ENCODE peak calls at places on chromosome 2, in six cellular contexts. N is K562, Z is PC-3, S is NB4, H is foreskin fibroblast, B is AG10803. R is an unnamed sample.

GRCh38 chr2:174985624-174986023 is 19.6 kb downstream of the CHN1 start:
- DNase-seq in N (no peak), Z (peak; percentile 41), S (peak; percentile 20), H (no peak), B (peak; percentile 60), R (no peak)

GRCh38 chr2:54060000-54060399 is 55.4 kb upstream of the ACYP2 start:
- DNase-seq in N (no peak), Z (no peak), S (no peak), H (no peak), B (no peak), R (no peak)

GRCh38 chr2:2269989-2270562 is 61.0 kb downstream of the MYT1L start:
- DNase-seq in N (no peak), Z (no peak), S (no peak), H (no peak), B (peak; percentile 12), R (no peak)

GRCh38 chr2:105744091-105744908 is 412 bp upstream of the NCK2 start:
- DNase-seq in N (peak; percentile 93), Z (peak; percentile 64), S (peak; percentile 75), H (peak; percentile 47), B (peak; percentile 54), R (peak; percentile 79)

GRCh38 chr2:175844169-175844568 is 157.9 kb downstream of the LNPK start:
- DNase-seq in N (no peak), Z (peak; percentile 87), S (no peak), H (peak; percentile 62), B (peak; percentile 64), R (no peak)

GRCh38 chr2:10039658-10040410 is 3.5 kb upstream of the KLF11 start:
- DNase-seq in N (no peak), Z (no peak), S (no peak), H (no peak), B (peak; percentile 68), R (no peak)

GRCh38 chr2:190720691-190721090 is 71.8 kb downstream of the NAB1 start:
- DNase-seq in N (no peak), Z (no peak), S (no peak), H (no peak), B (no peak), R (no peak)

GRCh38 chr2:224919472-224920110 is 122.7 kb downstream of the DOCK10 start:
- DNase-seq in N (no peak), Z (no peak), S (no peak), H (no peak), B (no peak), R (no peak)

GRCh38 chr2:163799807-163800206 is 64.0 kb upstream of the FIGN start:
- DNase-seq in N (no peak), Z (no peak), S (no peak), H (no peak), B (no peak), R (no peak)

GRCh38 chr2:27186613-27187345 is 25.1 kb upstream of the ATRAID start:
- DNase-seq in N (no peak), Z (no peak), S (no peak), H (no peak), B (peak; percentile 33), R (no peak)

GRCh38 chr2:7899923-7900322 is 781.9 kb upstream of the ID2 start:
- DNase-seq in N (no peak), Z (no peak), S (peak; percentile 28), H (no peak), B (no peak), R (no peak)

GRCh38 chr2:178327516-178327915 is 123.5 kb downstream of the PRKRA start:
- DNase-seq in N (no peak), Z (no peak), S (no peak), H (no peak), B (no peak), R (no peak)

GRCh38 chr2:71546777-71547281 is 93.5 kb downstream of the DYSF start:
- DNase-seq in N (no peak), Z (no peak), S (no peak), H (no peak), B (no peak), R (no peak)

GRCh38 chr2:222711315-222711940 is 40.0 kb downstream of the MOGAT1 start:
- DNase-seq in N (no peak), Z (no peak), S (no peak), H (no peak), B (no peak), R (no peak)

GRCh38 chr2:123715467-123715982 is 309.6 kb upstream of the CNTNAP5 start:
- DNase-seq in N (no peak), Z (peak; percentile 88), S (no peak), H (no peak), B (no peak), R (no peak)

GRCh38 chr2:127226520-127227263 is 6.6 kb upstream of the CYP27C1 start:
- DNase-seq in N (no peak), Z (peak; percentile 99), S (peak; percentile 24), H (peak; percentile 74), B (peak; percentile 72), R (no peak)

GRCh38 chr2:152115952-152116351 is 17.1 kb upstream of the CACNB4 start:
- DNase-seq in N (no peak), Z (peak; percentile 17), S (no peak), H (no peak), B (no peak), R (no peak)

GRCh38 chr2:225326969-225327368 is 72.5 kb upstream of the NYAP2 start:
- DNase-seq in N (no peak), Z (no peak), S (no peak), H (no peak), B (no peak), R (no peak)

GRCh38 chr2:172704072-172704936 is 31.3 kb upstream of the RAPGEF4 start:
- DNase-seq in N (peak; percentile 29), Z (peak; percentile 78), S (peak; percentile 54), H (no peak), B (peak; percentile 25), R (no peak)

GRCh38 chr2:139872503-139872902 is 1092.3 kb upstream of the NXPH2 start:
- DNase-seq in N (no peak), Z (peak; percentile 64), S (no peak), H (no peak), B (no peak), R (no peak)

GRCh38 chr2:241844066-241844728 is 14.5 kb downstream of the PDCD1 start:
- DNase-seq in N (peak; percentile 83), Z (peak; percentile 69), S (peak; percentile 87), H (peak; percentile 28), B (peak; percentile 26), R (peak; percentile 79)

GRCh38 chr2:231245253-231246094 is 47.0 kb downstream of the ARMC9 start:
- DNase-seq in N (no peak), Z (peak; percentile 36), S (peak; percentile 69), H (no peak), B (no peak), R (no peak)

GRCh38 chr2:7703048-7703447 is 785.8 kb downstream of the RNF144A start:
- DNase-seq in N (no peak), Z (no peak), S (no peak), H (no peak), B (no peak), R (no peak)

GRCh38 chr2:149155181-149155580 is 116.7 kb downstream of the LYPD6B start:
- DNase-seq in N (no peak), Z (no peak), S (peak; percentile 42), H (no peak), B (no peak), R (no peak)

DNA sequence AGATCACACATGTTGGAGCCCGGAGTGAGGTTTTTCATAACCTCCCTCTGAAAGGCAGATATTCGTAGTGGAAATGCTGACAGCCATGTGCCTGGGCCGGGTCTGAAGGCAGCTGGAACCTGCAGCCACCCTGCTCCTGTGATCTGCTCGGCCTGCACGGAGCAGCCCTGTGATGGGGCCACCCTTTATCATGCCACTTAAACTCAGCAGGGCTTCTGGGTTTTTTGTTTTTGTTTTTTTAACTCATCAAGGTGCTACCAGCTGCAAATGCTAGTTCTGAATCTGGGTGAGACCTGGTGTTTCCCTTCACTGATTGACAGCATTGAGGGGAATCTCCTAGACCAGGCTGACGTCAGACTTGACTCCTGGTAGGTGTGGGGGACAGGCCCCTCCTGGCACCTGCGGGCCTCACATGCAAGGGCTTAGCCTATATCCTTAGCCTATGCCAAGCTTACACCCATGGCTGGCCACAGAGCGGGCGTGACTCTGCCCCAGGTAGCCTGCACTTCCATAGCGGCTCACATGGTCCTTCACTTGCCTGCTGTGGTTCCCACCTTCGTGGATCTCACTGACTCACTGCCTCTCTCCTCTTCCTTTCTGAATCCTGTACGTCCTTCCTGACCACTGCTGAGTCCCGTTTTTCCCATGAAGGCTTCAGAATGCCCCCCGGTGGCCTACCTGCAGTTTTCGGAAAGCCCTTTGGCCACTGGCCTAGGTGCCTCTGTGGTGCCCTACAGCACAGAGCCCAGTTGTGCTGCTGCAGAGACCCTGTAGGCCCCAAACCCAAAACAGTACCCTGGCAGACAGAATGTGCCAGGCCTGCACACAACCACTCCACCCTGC is 217.2 kb downstream of the SEPTIN10 start:
- DNase-seq in N (no peak), Z (peak; percentile 55), S (no peak), H (no peak), B (no peak), R (no peak)
- TF ChIP-seq CTCF in N (no peak), Z (peak; percentile 54), S (no peak), H (no peak), B (peak; percentile 11), R (no peak)

GRCh38 chr2:23595601-23596251 is 210.7 kb downstream of the KLHL29 start:
- DNase-seq in N (no peak), Z (no peak), S (peak; percentile 14), H (no peak), B (peak; percentile 90), R (no peak)
- TF ChIP-seq CTCF in N (no peak), Z (no peak), S (no peak), H (no peak), B (peak; percentile 14), R (no peak)

GRCh38 chr2:43985359-43985758 is 10.4 kb downstream of the LRPPRC start:
- DNase-seq in N (no peak), Z (no peak), S (no peak), H (no peak), B (no peak), R (no peak)
- TF ChIP-seq CTCF in N (no peak), Z (no peak), S (no peak), H (no peak), B (no peak), R (no peak)

GRCh38 chr2:121285077-121285449 is at the start of gene TFCP2L1:
- DNase-seq in N (peak; percentile 86), Z (peak; percentile 75), S (peak; percentile 22), H (no peak), B (no peak), R (no peak)

GRCh38 chr2:121287146-121287798 is 2.3 kb upstream of the TFCP2L1 start:
- DNase-seq in N (no peak), Z (no peak), S (peak; percentile 79), H (no peak), B (no peak), R (no peak)

GRCh38 chr2:121287956-121288355 is 3.0 kb upstream of the TFCP2L1 start:
- DNase-seq in N (no peak), Z (no peak), S (no peak), H (no peak), B (no peak), R (no peak)

GRCh38 chr2:121285926-121286325 is 924 bp upstream of the TFCP2L1 start:
- DNase-seq in N (no peak), Z (no peak), S (no peak), H (no peak), B (no peak), R (no peak)

DNA sequence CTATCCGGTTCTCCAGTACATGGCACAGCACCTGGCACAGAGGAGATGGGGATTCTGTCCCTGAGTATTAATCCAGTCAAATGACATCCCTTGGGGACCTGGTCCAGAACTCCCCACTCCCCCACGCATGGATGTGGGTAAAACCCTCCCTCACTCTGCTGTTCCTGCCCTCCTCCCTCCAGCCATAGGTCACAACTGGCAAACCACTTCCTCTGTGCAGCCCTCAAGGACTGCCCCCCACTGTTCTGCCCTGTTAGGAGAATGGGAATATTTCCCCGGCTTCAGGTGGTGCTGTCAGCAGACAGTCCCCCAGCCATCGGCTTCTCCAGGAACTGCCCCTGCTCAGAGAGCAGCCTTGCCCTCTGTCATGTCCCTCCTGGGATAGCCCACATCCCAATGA is 1.5 kb upstream of the TFCP2L1 start:
- DNase-seq in N (no peak), Z (no peak), S (peak; percentile 49), H (no peak), B (no peak), R (no peak)
- TF ChIP-seq CTCF in N (no peak), Z (no peak), S (no peak), H (no peak), B (no peak), R (no peak)